ENCODE peak calls at places on chromosomes 1 and 21, in five cellular contexts. One of them, this sample, is unnamed.

GRCh38 chr1:204623365-204623893 is 62.1 kb downstream of the LRRN2 start:
- DNase-seq in K562: peak
- DNase-seq in GM12878: no peak
- DNase-seq in HepG2: peak
- DNase-seq in A549: peak
- DNase-seq in this sample: peak

GRCh38 chr1:23424171-23424959 is at the start of gene TCEA3:
- DNase-seq in GM12878: no peak
- DNase-seq in A549: no peak
- DNase-seq in HepG2: peak
- DNase-seq in K562: no peak
- DNase-seq in this sample: no peak

GRCh38 chr1:154547333-154547732 is 11.1 kb downstream of the UBE2Q1 start:
- DNase-seq in GM12878: no peak
- DNase-seq in HepG2: no peak
- DNase-seq in K562: no peak
- DNase-seq in A549: no peak
- DNase-seq in this sample: no peak

GRCh38 chr1:159429074-159429861 is 2.7 kb upstream of the OR10J4 start:
- DNase-seq in K562: no peak
- DNase-seq in A549: peak
- DNase-seq in GM12878: no peak
- DNase-seq in HepG2: no peak
- DNase-seq in this sample: no peak

GRCh38 chr1:21869620-21870121 is 57.6 kb downstream of the LDLRAD2 start:
- DNase-seq in GM12878: no peak
- DNase-seq in K562: no peak
- DNase-seq in HepG2: peak
- DNase-seq in A549: peak
- DNase-seq in this sample: peak

GRCh38 chr1:7808253-7808844 is 24.3 kb downstream of the PER3 start:
- DNase-seq in HepG2: peak
- DNase-seq in K562: no peak
- DNase-seq in A549: peak
- DNase-seq in GM12878: no peak
- DNase-seq in this sample: peak

GRCh38 chr1:240285541-240285940 is 193.9 kb downstream of the FMN2 start:
- DNase-seq in A549: no peak
- DNase-seq in HepG2: no peak
- DNase-seq in GM12878: no peak
- DNase-seq in K562: no peak
- DNase-seq in this sample: no peak

GRCh38 chr1:227942716-227943261 is 4.9 kb downstream of the WNT9A start:
- DNase-seq in GM12878: no peak
- DNase-seq in A549: no peak
- DNase-seq in HepG2: no peak
- DNase-seq in K562: no peak
- DNase-seq in this sample: no peak

GRCh38 chr1:37047487-37047886 is 13.2 kb upstream of the GRIK3 start:
- DNase-seq in HepG2: no peak
- DNase-seq in GM12878: no peak
- DNase-seq in A549: no peak
- DNase-seq in K562: no peak
- DNase-seq in this sample: no peak

GRCh38 chr1:111516008-111516535 is 12.6 kb upstream of the ADORA3 start:
- DNase-seq in K562: peak
- DNase-seq in GM12878: no peak
- DNase-seq in HepG2: no peak
- DNase-seq in A549: no peak
- DNase-seq in this sample: no peak

GRCh38 chr1:6959491-6959890 is 174.2 kb downstream of the CAMTA1 start:
- DNase-seq in HepG2: no peak
- DNase-seq in A549: no peak
- DNase-seq in GM12878: no peak
- DNase-seq in K562: no peak
- DNase-seq in this sample: no peak

GRCh38 chr1:46961066-46961758 is 19.9 kb upstream of the CYP4A11 start:
- DNase-seq in K562: no peak
- DNase-seq in A549: no peak
- DNase-seq in HepG2: no peak
- DNase-seq in GM12878: no peak
- DNase-seq in this sample: no peak

GRCh38 chr1:40067023-40067422 is 26.5 kb downstream of the CAP1 start:
- DNase-seq in HepG2: no peak
- DNase-seq in K562: no peak
- DNase-seq in GM12878: no peak
- DNase-seq in A549: no peak
- DNase-seq in this sample: no peak

GRCh38 chr21:38434913-38435533 is 63.3 kb downstream of the ERG start:
- DNase-seq in GM12878: no peak
- DNase-seq in A549: no peak
- DNase-seq in HepG2: no peak
- DNase-seq in K562: no peak
- DNase-seq in this sample: no peak

GRCh38 chr1:89566761-89567174 is 42.1 kb downstream of the LRRC8B start:
- DNase-seq in GM12878: no peak
- DNase-seq in HepG2: no peak
- DNase-seq in K562: no peak
- DNase-seq in A549: no peak
- DNase-seq in this sample: no peak

GRCh38 chr1:179190861-179191260 is 38.6 kb downstream of the ABL2 start:
- DNase-seq in K562: no peak
- DNase-seq in A549: no peak
- DNase-seq in HepG2: no peak
- DNase-seq in GM12878: no peak
- DNase-seq in this sample: no peak

GRCh38 chr1:198258491-198258890 is 101.7 kb downstream of the NEK7 start:
- DNase-seq in HepG2: no peak
- DNase-seq in GM12878: peak
- DNase-seq in A549: no peak
- DNase-seq in K562: no peak
- DNase-seq in this sample: no peak

GRCh38 chr1:31366796-31367195 is 6.1 kb downstream of the FABP3 start:
- DNase-seq in K562: no peak
- DNase-seq in A549: no peak
- DNase-seq in GM12878: no peak
- DNase-seq in HepG2: no peak
- DNase-seq in this sample: no peak

GRCh38 chr1:245754463-245754961 is 599.7 kb downstream of the KIF26B start:
- DNase-seq in K562: no peak
- DNase-seq in GM12878: no peak
- DNase-seq in HepG2: no peak
- DNase-seq in A549: no peak
- DNase-seq in this sample: no peak

GRCh38 chr1:116329524-116330341 is 43.3 kb upstream of the ATP1A1 start:
- DNase-seq in K562: no peak
- DNase-seq in HepG2: no peak
- DNase-seq in GM12878: no peak
- DNase-seq in A549: no peak
- DNase-seq in this sample: no peak

GRCh38 chr1:64474639-64475038 is 4.7 kb downstream of the CACHD1 start:
- DNase-seq in A549: no peak
- DNase-seq in K562: no peak
- DNase-seq in HepG2: no peak
- DNase-seq in GM12878: no peak
- DNase-seq in this sample: no peak

GRCh38 chr1:8424539-8425116 is 106.7 kb downstream of the SLC45A1 start:
- DNase-seq in K562: no peak
- DNase-seq in HepG2: no peak
- DNase-seq in GM12878: no peak
- DNase-seq in A549: peak
- DNase-seq in this sample: peak

GRCh38 chr1:44086722-44087474 is 31.7 kb upstream of the KLF17 start:
- DNase-seq in GM12878: no peak
- DNase-seq in A549: no peak
- DNase-seq in K562: no peak
- DNase-seq in HepG2: no peak
- DNase-seq in this sample: no peak

GRCh38 chr1:21220815-21221214 is 44.1 kb upstream of the EIF4G3 start:
- DNase-seq in HepG2: no peak
- DNase-seq in K562: no peak
- DNase-seq in A549: no peak
- DNase-seq in GM12878: no peak
- DNase-seq in this sample: no peak

GRCh38 chr1:172638885-172639831 is 19.7 kb upstream of the FASLG start:
- DNase-seq in GM12878: peak
- DNase-seq in HepG2: peak
- DNase-seq in K562: no peak
- DNase-seq in A549: peak
- DNase-seq in this sample: peak

GRCh38 chr1:248886237-248886895 is 19.7 kb upstream of the PGBD2 start:
- DNase-seq in A549: no peak
- DNase-seq in K562: no peak
- DNase-seq in HepG2: no peak
- DNase-seq in GM12878: no peak
- DNase-seq in this sample: no peak

GRCh38 chr1:248894837-248895236 is 11.2 kb upstream of the PGBD2 start:
- DNase-seq in K562: no peak
- DNase-seq in GM12878: no peak
- DNase-seq in A549: no peak
- DNase-seq in HepG2: no peak
- DNase-seq in this sample: no peak

GRCh38 chr1:248892590-248892989 is 13.4 kb upstream of the PGBD2 start:
- DNase-seq in A549: no peak
- DNase-seq in K562: no peak
- DNase-seq in GM12878: no peak
- DNase-seq in HepG2: no peak
- DNase-seq in this sample: no peak

GRCh38 chr1:248891758-248892157 is 14.3 kb upstream of the PGBD2 start:
- DNase-seq in K562: no peak
- DNase-seq in HepG2: no peak
- DNase-seq in GM12878: no peak
- DNase-seq in A549: no peak
- DNase-seq in this sample: no peak

DNA sequence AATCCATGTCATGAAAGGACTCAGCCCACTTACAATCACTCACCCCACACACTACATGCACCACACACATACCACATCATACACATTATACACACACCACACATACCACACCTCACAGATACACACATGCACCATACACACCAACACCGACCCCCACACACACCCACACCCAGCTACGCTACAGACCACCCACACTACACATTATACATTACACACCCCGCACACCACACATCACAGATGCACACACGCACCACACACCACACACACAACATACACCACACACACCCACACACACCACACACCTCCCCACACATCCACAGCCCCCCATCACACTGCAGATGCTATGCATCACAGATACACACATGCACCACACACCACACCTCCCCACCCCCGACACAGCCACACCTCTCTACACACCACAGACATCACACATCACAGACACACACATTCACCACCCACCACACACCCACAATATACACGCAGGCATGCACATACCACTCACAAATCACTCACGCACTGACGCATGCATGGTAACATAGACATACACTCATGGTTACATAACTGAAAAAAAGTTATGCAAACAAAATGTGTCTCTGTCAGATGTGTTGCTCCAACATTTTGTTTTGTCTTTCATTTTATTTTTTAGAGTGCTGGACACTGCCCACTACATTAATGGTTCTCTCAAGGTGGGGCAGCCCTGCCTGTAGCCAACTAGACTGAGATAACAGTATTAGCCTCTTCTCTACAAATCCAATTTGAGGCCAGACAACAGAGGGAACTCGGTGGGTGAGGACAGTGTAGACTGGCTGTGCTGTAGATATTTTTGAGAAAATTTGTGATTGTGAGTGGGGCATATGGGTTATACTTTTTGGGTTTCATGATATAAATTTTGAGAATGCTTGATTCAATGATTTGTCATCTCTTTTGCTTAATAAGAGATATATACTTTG is 15.2 kb upstream of the PGBD2 start:
- DNase-seq in GM12878: no peak
- DNase-seq in A549: no peak
- DNase-seq in K562: peak
- DNase-seq in HepG2: no peak
- DNase-seq in this sample: no peak
- TF ChIP-seq REST in GM12878: no peak
- TF ChIP-seq REST in A549: no peak
- TF ChIP-seq REST in K562: no peak
- TF ChIP-seq REST in HepG2: no peak
- TF ChIP-seq REST in this sample: no peak

GRCh38 chr1:60132108-60132507 is 58.5 kb upstream of the C1orf87 start:
- DNase-seq in K562: no peak
- DNase-seq in GM12878: no peak
- DNase-seq in HepG2: no peak
- DNase-seq in A549: no peak
- DNase-seq in this sample: no peak

GRCh38 chr1:60130703-60131102 is 57.1 kb upstream of the C1orf87 start:
- DNase-seq in HepG2: no peak
- DNase-seq in GM12878: no peak
- DNase-seq in A549: no peak
- DNase-seq in K562: no peak
- DNase-seq in this sample: no peak

GRCh38 chr1:60129916-60130315 is 56.3 kb upstream of the C1orf87 start:
- DNase-seq in A549: no peak
- DNase-seq in GM12878: no peak
- DNase-seq in HepG2: no peak
- DNase-seq in K562: no peak
- DNase-seq in this sample: no peak

GRCh38 chr1:60126733-60127132 is 53.2 kb upstream of the C1orf87 start:
- DNase-seq in K562: no peak
- DNase-seq in A549: peak
- DNase-seq in GM12878: no peak
- DNase-seq in HepG2: no peak
- DNase-seq in this sample: no peak
- TF ChIP-seq POLR2A in K562: no peak
- TF ChIP-seq POLR2A in A549: no peak
- TF ChIP-seq POLR2A in GM12878: no peak
- TF ChIP-seq POLR2A in HepG2: no peak
- TF ChIP-seq POLR2A in this sample: no peak

GRCh38 chr21:36791150-36791549 is 92.2 kb downstream of the SIM2 start:
- DNase-seq in GM12878: no peak
- DNase-seq in A549: no peak
- DNase-seq in HepG2: no peak
- DNase-seq in K562: no peak
- DNase-seq in this sample: no peak

GRCh38 chr21:36788116-36788515 is 89.2 kb downstream of the SIM2 start:
- DNase-seq in GM12878: no peak
- DNase-seq in HepG2: no peak
- DNase-seq in A549: peak
- DNase-seq in K562: no peak
- DNase-seq in this sample: peak

GRCh38 chr21:36790616-36791015 is 91.7 kb downstream of the SIM2 start:
- DNase-seq in K562: no peak
- DNase-seq in A549: no peak
- DNase-seq in HepG2: no peak
- DNase-seq in GM12878: no peak
- DNase-seq in this sample: no peak

GRCh38 chr21:36792505-36792967 is 93.6 kb downstream of the SIM2 start:
- DNase-seq in GM12878: no peak
- DNase-seq in K562: no peak
- DNase-seq in HepG2: no peak
- DNase-seq in A549: peak
- DNase-seq in this sample: no peak

GRCh38 chr21:36791695-36792451 is 93.0 kb downstream of the SIM2 start:
- DNase-seq in HepG2: no peak
- DNase-seq in GM12878: no peak
- DNase-seq in K562: no peak
- DNase-seq in A549: no peak
- DNase-seq in this sample: no peak
- TF ChIP-seq REST in HepG2: no peak
- TF ChIP-seq REST in GM12878: no peak
- TF ChIP-seq REST in K562: no peak
- TF ChIP-seq REST in A549: no peak
- TF ChIP-seq REST in this sample: no peak

GRCh38 chr1:230636575-230637163 is 5.6 kb upstream of the COG2 start:
- DNase-seq in GM12878: no peak
- DNase-seq in K562: no peak
- DNase-seq in HepG2: no peak
- DNase-seq in A549: no peak
- DNase-seq in this sample: no peak
- TF ChIP-seq POLR2A in GM12878: no peak
- TF ChIP-seq POLR2A in K562: no peak
- TF ChIP-seq POLR2A in HepG2: no peak
- TF ChIP-seq POLR2A in A549: no peak
- TF ChIP-seq POLR2A in this sample: no peak